ENCODE peak calls at places on chromosomes 7 and 10, in six cellular contexts. One of them, this sample, is unnamed. For H3K36me3, the result is how much of the 10 kb centered on the place peaks cover.

GRCh38 chr10:72389022-72389421 is 34.3 kb upstream of the DNAJB12 start:
- DNase-seq in lower lobe of right lung: no peak
- DNase-seq in fibroblast of lung: no peak
- DNase-seq in suprapubic skin: no peak
- DNase-seq in upper lobe of right lung: no peak
- DNase-seq in mammary epithelial cell: no peak
- DNase-seq in this sample: no peak

GRCh38 chr7:22329816-22330524 is 27.0 kb downstream of the RAPGEF5 start:
- DNase-seq in upper lobe of right lung: no peak
- DNase-seq in lower lobe of right lung: no peak
- DNase-seq in fibroblast of lung: no peak
- DNase-seq in suprapubic skin: no peak
- DNase-seq in mammary epithelial cell: no peak
- DNase-seq in this sample: no peak

GRCh38 chr10:68526634-68527132 is 640 bp downstream of the SLC25A16 start:
- DNase-seq in mammary epithelial cell: no peak
- DNase-seq in suprapubic skin: no peak
- DNase-seq in fibroblast of lung: no peak
- DNase-seq in lower lobe of right lung: no peak
- DNase-seq in upper lobe of right lung: no peak
- DNase-seq in this sample: no peak

GRCh38 chr7:111953611-111954010 is 252.6 kb downstream of the DOCK4 start:
- DNase-seq in upper lobe of right lung: no peak
- DNase-seq in fibroblast of lung: no peak
- DNase-seq in suprapubic skin: no peak
- DNase-seq in lower lobe of right lung: no peak
- DNase-seq in mammary epithelial cell: peak
- DNase-seq in this sample: no peak

GRCh38 chr7:149257146-149257545 is 4.8 kb upstream of the ZNF783 start:
- DNase-seq in mammary epithelial cell: peak
- DNase-seq in upper lobe of right lung: no peak
- DNase-seq in lower lobe of right lung: no peak
- DNase-seq in suprapubic skin: no peak
- DNase-seq in fibroblast of lung: peak
- DNase-seq in this sample: no peak

GRCh38 chr10:70809011-70809611 is 6.6 kb upstream of the SGPL1 start:
- DNase-seq in fibroblast of lung: no peak
- DNase-seq in lower lobe of right lung: no peak
- DNase-seq in suprapubic skin: no peak
- DNase-seq in mammary epithelial cell: peak
- DNase-seq in upper lobe of right lung: no peak
- DNase-seq in this sample: no peak

GRCh38 chr10:74063256-74063655 is 65.3 kb downstream of the VCL start:
- DNase-seq in upper lobe of right lung: no peak
- DNase-seq in fibroblast of lung: peak
- DNase-seq in suprapubic skin: no peak
- DNase-seq in mammary epithelial cell: no peak
- DNase-seq in lower lobe of right lung: no peak
- DNase-seq in this sample: no peak

GRCh38 chr10:132193907-132194552 is 7.3 kb downstream of the DPYSL4 start:
- DNase-seq in mammary epithelial cell: no peak
- DNase-seq in suprapubic skin: peak
- DNase-seq in lower lobe of right lung: peak
- DNase-seq in upper lobe of right lung: no peak
- DNase-seq in fibroblast of lung: no peak
- DNase-seq in this sample: no peak

GRCh38 chr10:66627156-66627555 is 298.7 kb upstream of the LRRTM3 start:
- DNase-seq in upper lobe of right lung: no peak
- DNase-seq in lower lobe of right lung: no peak
- DNase-seq in suprapubic skin: no peak
- DNase-seq in fibroblast of lung: peak
- DNase-seq in mammary epithelial cell: peak
- DNase-seq in this sample: no peak

GRCh38 chr7:29987821-29988317 is 1.7 kb downstream of the SCRN1 start:
- DNase-seq in suprapubic skin: no peak
- DNase-seq in mammary epithelial cell: peak
- DNase-seq in upper lobe of right lung: no peak
- DNase-seq in lower lobe of right lung: no peak
- DNase-seq in fibroblast of lung: peak
- DNase-seq in this sample: peak

GRCh38 chr7:105594034-105594433 is 12.7 kb upstream of the EFCAB10 start:
- DNase-seq in suprapubic skin: no peak
- DNase-seq in upper lobe of right lung: no peak
- DNase-seq in lower lobe of right lung: no peak
- DNase-seq in fibroblast of lung: no peak
- DNase-seq in mammary epithelial cell: no peak
- DNase-seq in this sample: no peak

GRCh38 chr10:133358162-133358919 is 522 bp upstream of the FUOM start:
- DNase-seq in fibroblast of lung: no peak
- DNase-seq in upper lobe of right lung: peak
- DNase-seq in suprapubic skin: no peak
- DNase-seq in mammary epithelial cell: no peak
- DNase-seq in lower lobe of right lung: peak
- DNase-seq in this sample: no peak

GRCh38 chr7:99794585-99795502 is 10.9 kb upstream of the CYP3A4 start:
- DNase-seq in lower lobe of right lung: no peak
- DNase-seq in mammary epithelial cell: no peak
- DNase-seq in upper lobe of right lung: no peak
- DNase-seq in fibroblast of lung: peak
- DNase-seq in suprapubic skin: no peak
- DNase-seq in this sample: peak

GRCh38 chr10:113386005-113386404 is 166.8 kb upstream of the HABP2 start:
- DNase-seq in suprapubic skin: no peak
- DNase-seq in mammary epithelial cell: peak
- DNase-seq in fibroblast of lung: peak
- DNase-seq in lower lobe of right lung: no peak
- DNase-seq in upper lobe of right lung: no peak
- DNase-seq in this sample: no peak

GRCh38 chr10:102119417-102120141 is 589 bp downstream of the LDB1 start:
- DNase-seq in fibroblast of lung: peak
- DNase-seq in lower lobe of right lung: peak
- DNase-seq in upper lobe of right lung: peak
- DNase-seq in suprapubic skin: peak
- DNase-seq in mammary epithelial cell: peak
- DNase-seq in this sample: no peak

GRCh38 chr10:132096223-132096622 is 30.5 kb downstream of the JAKMIP3 start:
- DNase-seq in fibroblast of lung: peak
- DNase-seq in mammary epithelial cell: peak
- DNase-seq in upper lobe of right lung: no peak
- DNase-seq in suprapubic skin: no peak
- DNase-seq in lower lobe of right lung: no peak
- DNase-seq in this sample: peak

GRCh38 chr10:69446650-69447151 is 4.6 kb upstream of the TSPAN15 start:
- DNase-seq in suprapubic skin: no peak
- DNase-seq in upper lobe of right lung: no peak
- DNase-seq in lower lobe of right lung: no peak
- DNase-seq in fibroblast of lung: peak
- DNase-seq in mammary epithelial cell: peak
- DNase-seq in this sample: peak

GRCh38 chr10:126060232-126060935 is 164.0 kb downstream of the FANK1 start:
- DNase-seq in suprapubic skin: no peak
- DNase-seq in lower lobe of right lung: no peak
- DNase-seq in fibroblast of lung: peak
- DNase-seq in mammary epithelial cell: no peak
- DNase-seq in upper lobe of right lung: no peak
- DNase-seq in this sample: no peak

GRCh38 chr7:97973206-97973658 is 16.8 kb downstream of the OCM2 start:
- DNase-seq in upper lobe of right lung: no peak
- DNase-seq in lower lobe of right lung: no peak
- DNase-seq in fibroblast of lung: peak
- DNase-seq in mammary epithelial cell: no peak
- DNase-seq in suprapubic skin: no peak
- DNase-seq in this sample: no peak

GRCh38 chr7:80499350-80499955 is 12.4 kb downstream of the GNAT3 start:
- DNase-seq in lower lobe of right lung: peak
- DNase-seq in suprapubic skin: peak
- DNase-seq in fibroblast of lung: peak
- DNase-seq in upper lobe of right lung: no peak
- DNase-seq in mammary epithelial cell: peak
- DNase-seq in this sample: peak

GRCh38 chr10:72069751-72070501 is 18.4 kb downstream of the SPOCK2 start:
- DNase-seq in suprapubic skin: no peak
- DNase-seq in mammary epithelial cell: no peak
- DNase-seq in upper lobe of right lung: no peak
- DNase-seq in lower lobe of right lung: peak
- DNase-seq in fibroblast of lung: no peak
- DNase-seq in this sample: no peak

GRCh38 chr10:130484131-130484911 is 348.1 kb downstream of the GLRX3 start:
- DNase-seq in mammary epithelial cell: no peak
- DNase-seq in upper lobe of right lung: no peak
- DNase-seq in suprapubic skin: no peak
- DNase-seq in fibroblast of lung: no peak
- DNase-seq in lower lobe of right lung: no peak
- DNase-seq in this sample: no peak

GRCh38 chr10:49512121-49512809 is 26.7 kb downstream of the ERCC6 start:
- DNase-seq in upper lobe of right lung: no peak
- DNase-seq in suprapubic skin: no peak
- DNase-seq in mammary epithelial cell: peak
- DNase-seq in fibroblast of lung: peak
- DNase-seq in lower lobe of right lung: no peak
- DNase-seq in this sample: no peak

GRCh38 chr10:52571018-52571417 is 201.6 kb downstream of the MBL2 start:
- DNase-seq in suprapubic skin: no peak
- DNase-seq in lower lobe of right lung: no peak
- DNase-seq in fibroblast of lung: no peak
- DNase-seq in mammary epithelial cell: no peak
- DNase-seq in upper lobe of right lung: no peak
- DNase-seq in this sample: no peak

GRCh38 chr7:26525413-26526287 is 234.0 kb downstream of the SNX10 start:
- DNase-seq in upper lobe of right lung: no peak
- DNase-seq in fibroblast of lung: no peak
- DNase-seq in lower lobe of right lung: no peak
- DNase-seq in suprapubic skin: no peak
- DNase-seq in mammary epithelial cell: no peak
- DNase-seq in this sample: no peak

GRCh38 chr7:151175793-151176311 is 8.4 kb upstream of the GBX1 start:
- DNase-seq in mammary epithelial cell: no peak
- DNase-seq in fibroblast of lung: no peak
- DNase-seq in upper lobe of right lung: no peak
- DNase-seq in lower lobe of right lung: no peak
- DNase-seq in suprapubic skin: no peak
- DNase-seq in this sample: no peak

GRCh38 chr10:89242340-89242680 is 9.3 kb downstream of the LIPA start:
- DNase-seq in lower lobe of right lung: no peak
- DNase-seq in upper lobe of right lung: no peak
- DNase-seq in mammary epithelial cell: no peak
- DNase-seq in suprapubic skin: no peak
- DNase-seq in fibroblast of lung: no peak
- DNase-seq in this sample: no peak

GRCh38 chr7:113267885-113268284 is 149.5 kb upstream of the SMIM30 start:
- DNase-seq in fibroblast of lung: peak
- DNase-seq in upper lobe of right lung: no peak
- DNase-seq in suprapubic skin: no peak
- DNase-seq in lower lobe of right lung: no peak
- DNase-seq in mammary epithelial cell: peak
- DNase-seq in this sample: no peak

GRCh38 chr10:117373848-117374505 is 1.3 kb downstream of the PDZD8 start:
- DNase-seq in fibroblast of lung: peak
- DNase-seq in mammary epithelial cell: peak
- DNase-seq in upper lobe of right lung: peak
- DNase-seq in lower lobe of right lung: peak
- DNase-seq in suprapubic skin: peak
- DNase-seq in this sample: no peak

GRCh38 chr7:48839108-48839507 is 85.2 kb upstream of the CDC14C start:
- DNase-seq in lower lobe of right lung: no peak
- DNase-seq in mammary epithelial cell: peak
- DNase-seq in fibroblast of lung: no peak
- DNase-seq in suprapubic skin: no peak
- DNase-seq in upper lobe of right lung: no peak
- DNase-seq in this sample: no peak

GRCh38 chr7:91089382-91089963 is 174.8 kb upstream of the FZD1 start:
- DNase-seq in fibroblast of lung: peak
- DNase-seq in upper lobe of right lung: no peak
- DNase-seq in lower lobe of right lung: no peak
- DNase-seq in suprapubic skin: no peak
- DNase-seq in mammary epithelial cell: peak
- DNase-seq in this sample: no peak

GRCh38 chr7:10257438-10257837 is 716.2 kb upstream of the PHF14 start:
- DNase-seq in lower lobe of right lung: no peak
- DNase-seq in suprapubic skin: no peak
- DNase-seq in mammary epithelial cell: no peak
- DNase-seq in upper lobe of right lung: no peak
- DNase-seq in fibroblast of lung: peak
- DNase-seq in this sample: no peak

GRCh38 chr7:32677593-32677992 is 182.3 kb downstream of the AVL9 start:
- DNase-seq in upper lobe of right lung: no peak
- DNase-seq in suprapubic skin: no peak
- DNase-seq in fibroblast of lung: no peak
- DNase-seq in mammary epithelial cell: no peak
- DNase-seq in lower lobe of right lung: no peak
- DNase-seq in this sample: no peak

GRCh38 chr7:129315916-129316315 is 91.1 kb downstream of the AHCYL2 start:
- DNase-seq in fibroblast of lung: peak
- DNase-seq in suprapubic skin: no peak
- DNase-seq in mammary epithelial cell: peak
- DNase-seq in lower lobe of right lung: no peak
- DNase-seq in upper lobe of right lung: no peak
- DNase-seq in this sample: no peak
- TF ChIP-seq CTCF in fibroblast of lung: no peak
- TF ChIP-seq CTCF in suprapubic skin: no peak
- TF ChIP-seq CTCF in mammary epithelial cell: no peak
- TF ChIP-seq CTCF in lower lobe of right lung: no peak
- TF ChIP-seq CTCF in upper lobe of right lung: no peak
- TF ChIP-seq CTCF in this sample: no peak

GRCh38 chr7:6407434-6407833 is 40.3 kb downstream of the DAGLB start:
- DNase-seq in mammary epithelial cell: no peak
- DNase-seq in fibroblast of lung: no peak
- DNase-seq in suprapubic skin: no peak
- DNase-seq in upper lobe of right lung: no peak
- DNase-seq in lower lobe of right lung: no peak
- DNase-seq in this sample: no peak
- H3K36me3 ChIP-seq in mammary epithelial cell: under half
- H3K36me3 ChIP-seq in fibroblast of lung: under half
- H3K36me3 ChIP-seq in suprapubic skin: half or more
- H3K36me3 ChIP-seq in upper lobe of right lung: half or more
- H3K36me3 ChIP-seq in lower lobe of right lung: half or more
- H3K36me3 ChIP-seq in this sample: under half

DNA sequence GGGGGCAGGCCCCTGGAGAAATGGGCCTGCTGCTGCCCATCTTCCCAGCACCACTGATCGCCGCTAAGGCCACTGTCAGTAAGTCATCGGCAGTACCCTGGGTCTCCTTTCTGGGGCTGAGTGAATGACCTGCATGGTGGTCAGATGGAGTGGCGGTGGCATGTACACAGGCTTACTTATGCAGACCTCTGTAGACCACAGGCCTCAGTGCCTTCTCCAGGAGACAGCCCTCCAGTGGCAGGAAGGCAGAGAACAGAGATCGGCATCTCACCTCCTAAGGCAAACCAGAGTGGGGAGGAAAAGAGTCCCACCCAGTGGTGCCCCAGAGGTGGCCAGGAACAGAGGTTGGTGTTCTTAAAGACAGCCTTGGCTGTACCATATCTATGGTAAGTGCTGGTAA is 22.8 kb upstream of the LRRC4 start:
- DNase-seq in lower lobe of right lung: no peak
- DNase-seq in upper lobe of right lung: no peak
- DNase-seq in suprapubic skin: no peak
- DNase-seq in mammary epithelial cell: no peak
- DNase-seq in fibroblast of lung: no peak
- DNase-seq in this sample: no peak
- TF ChIP-seq CTCF in lower lobe of right lung: no peak
- TF ChIP-seq CTCF in upper lobe of right lung: no peak
- TF ChIP-seq CTCF in suprapubic skin: no peak
- TF ChIP-seq CTCF in mammary epithelial cell: no peak
- TF ChIP-seq CTCF in fibroblast of lung: no peak
- TF ChIP-seq CTCF in this sample: no peak

GRCh38 chr10:63169624-63170023 is 36.5 kb downstream of the NRBF2 start:
- DNase-seq in fibroblast of lung: no peak
- DNase-seq in upper lobe of right lung: no peak
- DNase-seq in mammary epithelial cell: no peak
- DNase-seq in suprapubic skin: no peak
- DNase-seq in lower lobe of right lung: no peak
- DNase-seq in this sample: no peak
- H3K36me3 ChIP-seq in fibroblast of lung: under half
- H3K36me3 ChIP-seq in upper lobe of right lung: under half
- H3K36me3 ChIP-seq in mammary epithelial cell: under half
- H3K36me3 ChIP-seq in suprapubic skin: half or more
- H3K36me3 ChIP-seq in lower lobe of right lung: half or more
- H3K36me3 ChIP-seq in this sample: under half